ENCODE peak calls at places on chromosome 13, in four cellular contexts. One of them, this sample, is unnamed.

GRCh38 chr13:36086117-36086516 is 45.1 kb downstream of the DCLK1 start:
- DNase-seq in H1: no peak
- DNase-seq in K562: no peak
- DNase-seq in HepG2: no peak
- DNase-seq in this sample: no peak

GRCh38 chr13:97114696-97115095 is 107.4 kb upstream of the MBNL2 start:
- DNase-seq in H1: no peak
- DNase-seq in HepG2: no peak
- DNase-seq in K562: no peak
- DNase-seq in this sample: no peak

GRCh38 chr13:75480691-75481175 is 1.2 kb downstream of the TBC1D4 start:
- DNase-seq in K562: peak
- DNase-seq in H1: peak
- DNase-seq in HepG2: peak
- DNase-seq in this sample: peak

GRCh38 chr13:102977471-102977870 is 88.7 kb downstream of the SLC10A2 start:
- DNase-seq in H1: no peak
- DNase-seq in HepG2: no peak
- DNase-seq in K562: no peak
- DNase-seq in this sample: no peak

GRCh38 chr13:48950507-48950886 is 25.2 kb upstream of the FNDC3A start:
- DNase-seq in HepG2: peak
- DNase-seq in K562: no peak
- DNase-seq in H1: no peak
- DNase-seq in this sample: no peak

GRCh38 chr13:76600086-76600485 is 286.1 kb downstream of the KCTD12 start:
- DNase-seq in HepG2: no peak
- DNase-seq in K562: no peak
- DNase-seq in H1: no peak
- DNase-seq in this sample: no peak

GRCh38 chr13:99392126-99392805 is 85.1 kb upstream of the GPR183 start:
- DNase-seq in HepG2: no peak
- DNase-seq in H1: no peak
- DNase-seq in K562: no peak
- DNase-seq in this sample: no peak

GRCh38 chr13:92769064-92769463 is 457.5 kb upstream of the GPC6 start:
- DNase-seq in K562: no peak
- DNase-seq in H1: no peak
- DNase-seq in HepG2: no peak
- DNase-seq in this sample: no peak

GRCh38 chr13:113561417-113562084 is 23.0 kb upstream of the TFDP1 start:
- DNase-seq in HepG2: no peak
- DNase-seq in K562: no peak
- DNase-seq in H1: peak
- DNase-seq in this sample: no peak

GRCh38 chr13:76792680-76793334 is 93.4 kb downstream of the KCTD12 start:
- DNase-seq in K562: no peak
- DNase-seq in H1: no peak
- DNase-seq in HepG2: no peak
- DNase-seq in this sample: no peak

GRCh38 chr13:50376895-50377575 is 361.8 kb downstream of the KCNRG start:
- DNase-seq in K562: no peak
- DNase-seq in HepG2: peak
- DNase-seq in H1: peak
- DNase-seq in this sample: no peak

GRCh38 chr13:72505376-72505775 is 222.1 kb downstream of the MZT1 start:
- DNase-seq in H1: no peak
- DNase-seq in HepG2: no peak
- DNase-seq in K562: no peak
- DNase-seq in this sample: no peak

GRCh38 chr13:40613192-40613818 is 53.1 kb downstream of the FOXO1 start:
- DNase-seq in HepG2: no peak
- DNase-seq in K562: no peak
- DNase-seq in H1: no peak
- DNase-seq in this sample: no peak

GRCh38 chr13:46962286-46962941 is 65.6 kb upstream of the HTR2A start:
- DNase-seq in K562: no peak
- DNase-seq in HepG2: no peak
- DNase-seq in H1: no peak
- DNase-seq in this sample: no peak

GRCh38 chr13:43132228-43132627 is 108.8 kb downstream of the DNAJC15 start:
- DNase-seq in H1: no peak
- DNase-seq in HepG2: peak
- DNase-seq in K562: no peak
- DNase-seq in this sample: peak

GRCh38 chr13:78239681-78240080 is 321.1 kb upstream of the EDNRB start:
- DNase-seq in HepG2: no peak
- DNase-seq in H1: no peak
- DNase-seq in K562: no peak
- DNase-seq in this sample: no peak

GRCh38 chr13:44710576-44710975 is 134.4 kb upstream of the TSC22D1 start:
- DNase-seq in K562: no peak
- DNase-seq in H1: no peak
- DNase-seq in HepG2: no peak
- DNase-seq in this sample: peak

DNA sequence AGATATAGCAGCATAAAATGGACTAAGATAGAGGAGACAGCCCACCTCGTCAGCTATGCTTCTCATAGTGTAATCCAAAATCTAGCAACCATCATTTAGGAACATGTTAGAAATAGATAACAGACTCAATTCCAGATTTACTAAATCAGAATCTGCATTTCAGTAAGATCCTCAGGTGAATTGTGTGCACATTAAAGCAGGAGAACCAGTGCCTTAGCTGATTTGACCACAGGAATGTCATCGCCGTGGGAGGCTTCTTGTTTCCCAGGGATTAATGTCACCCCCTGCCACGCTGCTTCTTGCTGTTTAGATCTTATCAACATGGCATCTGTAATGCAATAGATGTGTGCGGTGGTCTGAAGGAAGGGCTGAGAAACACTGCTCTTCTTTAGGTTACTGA is 84.0 kb downstream of the GPC5 start:
- DNase-seq in K562: no peak
- DNase-seq in HepG2: no peak
- DNase-seq in H1: no peak
- DNase-seq in this sample: no peak
- TF ChIP-seq MAX in K562: no peak
- TF ChIP-seq MAX in HepG2: no peak
- TF ChIP-seq MAX in H1: no peak
- TF ChIP-seq MAX in this sample: no peak

DNA sequence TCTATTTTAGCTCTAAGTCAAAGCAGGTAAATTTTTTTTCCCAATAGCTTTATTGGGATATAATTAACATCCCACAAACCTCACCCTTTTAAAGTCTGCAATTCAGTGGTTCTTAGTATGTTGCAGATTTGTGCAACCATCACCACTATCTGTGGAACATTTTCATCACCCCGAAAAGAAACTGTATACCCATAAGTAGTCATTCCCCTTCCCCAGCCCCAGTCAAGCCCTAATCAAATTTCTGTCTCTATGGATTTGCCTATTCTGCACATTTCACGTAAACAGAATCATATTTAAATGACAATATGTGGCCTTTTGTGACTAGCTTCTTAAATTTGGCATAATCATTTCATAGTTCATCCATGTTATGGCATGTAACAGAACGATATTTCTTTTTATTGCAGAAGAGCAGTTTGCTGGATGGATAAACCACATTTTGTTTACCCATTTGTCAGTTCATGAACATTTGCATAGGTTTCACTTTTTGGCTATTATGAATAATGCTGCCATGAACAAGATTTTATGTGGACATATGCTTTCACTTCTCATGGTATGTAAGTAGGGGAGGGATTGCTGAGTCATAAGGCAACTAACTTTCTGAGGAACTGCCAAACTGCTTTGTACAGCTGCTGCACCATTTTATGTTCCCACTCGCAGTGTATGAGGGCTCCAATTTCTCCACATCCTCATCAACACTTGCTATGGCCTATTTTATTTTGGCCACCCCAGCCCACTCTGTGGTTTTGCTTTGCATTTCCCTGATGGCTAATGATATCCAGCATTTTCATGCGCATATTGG is 10.9 kb downstream of the SLC46A3 start:
- DNase-seq in H1: no peak
- DNase-seq in HepG2: no peak
- DNase-seq in K562: no peak
- DNase-seq in this sample: no peak
- TF ChIP-seq KDM1A in H1: no peak
- TF ChIP-seq KDM1A in HepG2: no peak
- TF ChIP-seq KDM1A in K562: no peak
- TF ChIP-seq KDM1A in this sample: no peak

GRCh38 chr13:109737606-109738005 is 48.8 kb downstream of the IRS2 start:
- DNase-seq in K562: no peak
- DNase-seq in HepG2: no peak
- DNase-seq in H1: no peak
- DNase-seq in this sample: no peak

GRCh38 chr13:109737046-109737573 is 49.3 kb downstream of the IRS2 start:
- DNase-seq in H1: no peak
- DNase-seq in K562: no peak
- DNase-seq in HepG2: no peak
- DNase-seq in this sample: no peak

GRCh38 chr13:109740721-109741120 is 45.7 kb downstream of the IRS2 start:
- DNase-seq in H1: no peak
- DNase-seq in HepG2: no peak
- DNase-seq in K562: no peak
- DNase-seq in this sample: no peak

GRCh38 chr13:109740121-109740520 is 46.3 kb downstream of the IRS2 start:
- DNase-seq in K562: no peak
- DNase-seq in HepG2: no peak
- DNase-seq in H1: no peak
- DNase-seq in this sample: no peak

GRCh38 chr13:109738298-109738746 is 48.1 kb downstream of the IRS2 start:
- DNase-seq in HepG2: no peak
- DNase-seq in K562: no peak
- DNase-seq in H1: no peak
- DNase-seq in this sample: no peak
- TF ChIP-seq PHF8 in HepG2: no peak
- TF ChIP-seq PHF8 in K562: no peak
- TF ChIP-seq PHF8 in H1: no peak
- TF ChIP-seq PHF8 in this sample: no peak

GRCh38 chr13:80339578-80339840 is 1.4 kb downstream of the SPRY2 start:
- DNase-seq in HepG2: no peak
- DNase-seq in K562: peak
- DNase-seq in H1: no peak
- DNase-seq in this sample: no peak
- TF ChIP-seq MAX in HepG2: no peak
- TF ChIP-seq MAX in K562: no peak
- TF ChIP-seq MAX in H1: no peak
- TF ChIP-seq MAX in this sample: no peak

GRCh38 chr13:20241593-20241992 is 9.5 kb upstream of the GJB6 start:
- DNase-seq in H1: no peak
- DNase-seq in K562: no peak
- DNase-seq in HepG2: no peak
- DNase-seq in this sample: no peak
- TF ChIP-seq KDM1A in H1: no peak
- TF ChIP-seq KDM1A in K562: no peak
- TF ChIP-seq KDM1A in HepG2: no peak
- TF ChIP-seq KDM1A in this sample: no peak

GRCh38 chr13:33372251-33372919 is 86.8 kb upstream of the STARD13 start:
- DNase-seq in HepG2: no peak
- DNase-seq in K562: no peak
- DNase-seq in H1: no peak
- DNase-seq in this sample: no peak
- TF ChIP-seq PHF8 in HepG2: no peak
- TF ChIP-seq PHF8 in K562: no peak
- TF ChIP-seq PHF8 in H1: no peak
- TF ChIP-seq PHF8 in this sample: no peak

GRCh38 chr13:94112227-94112626 is 367.3 kb downstream of the DCT start:
- DNase-seq in K562: no peak
- DNase-seq in HepG2: peak
- DNase-seq in H1: no peak
- DNase-seq in this sample: peak
- TF ChIP-seq MAX in K562: no peak
- TF ChIP-seq MAX in HepG2: no peak
- TF ChIP-seq MAX in H1: no peak
- TF ChIP-seq MAX in this sample: no peak

DNA sequence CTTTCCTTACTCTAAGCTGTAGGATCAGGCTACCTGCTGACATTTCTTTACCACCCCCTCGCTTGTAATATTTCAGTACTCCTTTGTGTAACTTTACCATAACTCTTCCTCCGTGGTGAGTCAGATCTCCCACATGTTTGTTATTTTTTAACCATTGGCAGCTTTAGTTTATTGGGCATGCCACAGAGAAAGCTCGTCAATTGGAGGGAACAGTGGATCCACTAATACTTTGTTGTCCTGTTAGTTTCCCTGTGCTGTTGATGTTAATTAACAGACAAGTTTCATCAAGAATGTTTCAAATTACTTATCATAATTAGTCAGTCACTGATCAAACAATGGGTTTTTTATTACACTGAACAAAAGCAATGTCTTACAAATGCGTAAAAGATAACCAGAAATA is 22.4 kb downstream of the EFNB2 start:
- DNase-seq in HepG2: no peak
- DNase-seq in K562: no peak
- DNase-seq in H1: no peak
- DNase-seq in this sample: no peak
- TF ChIP-seq KDM1A in HepG2: no peak
- TF ChIP-seq KDM1A in K562: no peak
- TF ChIP-seq KDM1A in H1: no peak
- TF ChIP-seq KDM1A in this sample: no peak

DNA sequence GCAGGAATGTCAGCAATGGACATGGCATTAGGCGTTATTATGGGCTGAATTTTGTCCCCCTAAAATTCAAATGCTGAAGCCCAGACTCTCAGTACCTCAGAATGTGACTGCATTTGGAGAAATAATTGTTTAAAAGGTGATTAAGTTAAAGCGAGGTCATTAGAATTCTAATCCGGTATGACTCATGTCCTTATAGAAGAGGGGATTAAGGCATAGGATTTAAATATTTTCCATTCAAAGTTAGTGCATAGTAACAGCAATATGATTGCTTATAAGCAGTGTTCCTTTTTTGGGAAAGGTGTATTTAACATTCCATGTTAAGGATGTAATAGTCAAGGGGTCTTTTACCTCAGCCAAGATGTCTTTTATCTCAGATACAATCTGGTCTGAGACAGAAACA is 95.5 kb downstream of the NHLRC3 start:
- DNase-seq in HepG2: no peak
- DNase-seq in K562: no peak
- DNase-seq in H1: no peak
- DNase-seq in this sample: no peak
- TF ChIP-seq PHF8 in HepG2: no peak
- TF ChIP-seq PHF8 in K562: no peak
- TF ChIP-seq PHF8 in H1: no peak
- TF ChIP-seq PHF8 in this sample: no peak

GRCh38 chr13:26811636-26812035 is 51.0 kb upstream of the GPR12 start:
- DNase-seq in H1: no peak
- DNase-seq in HepG2: no peak
- DNase-seq in K562: no peak
- DNase-seq in this sample: no peak

GRCh38 chr13:26810095-26810494 is 49.5 kb upstream of the GPR12 start:
- DNase-seq in HepG2: no peak
- DNase-seq in K562: no peak
- DNase-seq in H1: no peak
- DNase-seq in this sample: no peak

DNA sequence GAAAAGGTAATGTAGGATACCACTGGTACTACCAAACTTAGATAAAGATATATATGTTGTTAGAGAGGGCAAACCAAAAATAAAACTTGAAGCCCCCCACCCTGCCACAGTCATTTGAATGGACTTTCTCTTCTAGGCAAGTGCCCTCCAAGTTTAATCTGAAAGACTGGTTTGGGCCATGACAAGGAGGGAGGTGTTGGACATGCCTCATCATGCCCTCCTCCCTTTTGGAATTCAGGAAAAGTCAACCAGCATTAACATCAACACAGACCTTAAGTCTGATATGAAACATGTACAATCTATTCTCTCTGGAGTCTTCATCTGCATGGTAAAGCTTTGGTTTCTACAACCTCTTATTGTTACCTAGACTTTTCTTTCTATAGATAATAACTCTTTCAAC is 46.3 kb upstream of the GPR12 start:
- DNase-seq in HepG2: no peak
- DNase-seq in H1: no peak
- DNase-seq in K562: no peak
- DNase-seq in this sample: no peak
- TF ChIP-seq MAX in HepG2: no peak
- TF ChIP-seq MAX in H1: no peak
- TF ChIP-seq MAX in K562: no peak
- TF ChIP-seq MAX in this sample: no peak

This sample was measured in A549.